ENCODE peak calls at places on chromosomes 12 and 14, in four cellular contexts. E is GM23338, Z is stomach, T is mesendoderm. B is an unnamed sample.

GRCh38 chr14:72060460-72060859 is 128.2 kb downstream of the RGS6 start:
- DNase-seq in E (no peak), Z (no peak), T (no peak), B (no peak)

GRCh38 chr14:100028990-100029677 is 36.1 kb upstream of the EVL start:
- DNase-seq in Z (no peak), E (peak; percentile 38), T (no peak), B (no peak)

GRCh38 chr12:126228936-126229335 is 1163.7 kb downstream of the AACS start:
- DNase-seq in T (no peak), E (no peak), Z (no peak), B (no peak)

GRCh38 chr12:93847517-93848452 is 170.6 kb downstream of the CRADD start:
- DNase-seq in T (no peak), Z (no peak), E (no peak), B (no peak)

GRCh38 chr12:102202556-102202955 is 4.9 kb upstream of the PMCH start:
- DNase-seq in E (no peak), Z (no peak), T (no peak), B (no peak)

GRCh38 chr14:75566321-75566720 is 12.1 kb upstream of the FLVCR2 start:
- DNase-seq in Z (no peak), T (no peak), E (no peak), B (no peak)

GRCh38 chr12:2212971-2213869 is 160.4 kb downstream of the CACNA1C start:
- DNase-seq in E (peak; percentile 55), Z (no peak), T (peak; percentile 87), B (peak; percentile 31)

GRCh38 chr12:122517877-122518276 is 8.9 kb downstream of the RSRC2 start:
- DNase-seq in T (no peak), Z (no peak), E (no peak), B (no peak)

GRCh38 chr12:124499873-124500231 is 67.6 kb downstream of the NCOR2 start:
- DNase-seq in E (no peak), T (no peak), Z (no peak), B (no peak)

GRCh38 chr12:53735556-53735955 is 8.3 kb upstream of the CALCOCO1 start:
- DNase-seq in Z (peak; percentile 85), T (no peak), E (no peak), B (no peak)

GRCh38 chr14:96683575-96684289 is 113.5 kb upstream of the VRK1 start:
- DNase-seq in E (no peak), Z (no peak), T (no peak), B (no peak)

GRCh38 chr12:31234955-31235867 is 90.7 kb downstream of the SINHCAF start:
- DNase-seq in Z (peak; percentile 56), T (peak; percentile 74), E (peak; percentile 74), B (peak; percentile 80)

GRCh38 chr14:104093366-104094055 is 8.0 kb downstream of the ASPG start:
- DNase-seq in Z (no peak), T (no peak), E (no peak), B (peak; percentile 61)

GRCh38 chr12:93514853-93515252 is 47.5 kb downstream of the MRPL42 start:
- DNase-seq in E (no peak), T (no peak), Z (no peak), B (no peak)

GRCh38 chr12:107092669-107093546 is 441 bp downstream of the CRY1 start:
- DNase-seq in T (peak; percentile 62), Z (peak; percentile 44), E (peak; percentile 64), B (peak; percentile 31)

GRCh38 chr14:76053576-76054369 is 68.2 kb downstream of the IFT43 start:
- DNase-seq in T (no peak), E (no peak), Z (no peak), B (no peak)

GRCh38 chr12:113625499-113625898 is 153.8 kb upstream of the LHX5 start:
- DNase-seq in Z (no peak), T (no peak), E (no peak), B (no peak)

GRCh38 chr12:110741371-110741770 is 1.3 kb downstream of the PPP1CC start:
- DNase-seq in Z (no peak), T (no peak), E (no peak), B (no peak)

GRCh38 chr12:95487024-95487423 is 13.1 kb downstream of the METAP2 start:
- DNase-seq in T (no peak), Z (no peak), E (no peak), B (no peak)

GRCh38 chr12:40271981-40272664 is 47.3 kb downstream of the LRRK2 start:
- DNase-seq in T (no peak), E (no peak), Z (no peak), B (no peak)

GRCh38 chr12:25236626-25237025 is 14.1 kb downstream of the KRAS start:
- DNase-seq in Z (no peak), E (no peak), T (no peak), B (no peak)

GRCh38 chr12:8953773-8954402 is 4.4 kb upstream of the M6PR start:
- DNase-seq in E (no peak), T (no peak), Z (no peak), B (no peak)

GRCh38 chr14:30440986-30441385 is 118.0 kb upstream of the G2E3 start:
- DNase-seq in Z (no peak), E (no peak), T (no peak), B (no peak)

GRCh38 chr12:12893438-12893837 is 2.1 kb downstream of the GPRC5A start:
- DNase-seq in E (no peak), Z (no peak), T (no peak), B (no peak)

GRCh38 chr12:12890815-12891645 is at the start of gene GPRC5A:
- DNase-seq in Z (peak; percentile 87), T (peak; percentile 95), E (peak; percentile 79), B (peak; percentile 84)

GRCh38 chr12:12890492-12890814 is 909 bp upstream of the GPRC5A start:
- DNase-seq in T (no peak), Z (peak; percentile 54), E (peak; percentile 34), B (peak; percentile 67)

GRCh38 chr12:12891646-12892355 is 439 bp downstream of the GPRC5A start:
- DNase-seq in E (no peak), T (no peak), Z (no peak), B (no peak)

DNA sequence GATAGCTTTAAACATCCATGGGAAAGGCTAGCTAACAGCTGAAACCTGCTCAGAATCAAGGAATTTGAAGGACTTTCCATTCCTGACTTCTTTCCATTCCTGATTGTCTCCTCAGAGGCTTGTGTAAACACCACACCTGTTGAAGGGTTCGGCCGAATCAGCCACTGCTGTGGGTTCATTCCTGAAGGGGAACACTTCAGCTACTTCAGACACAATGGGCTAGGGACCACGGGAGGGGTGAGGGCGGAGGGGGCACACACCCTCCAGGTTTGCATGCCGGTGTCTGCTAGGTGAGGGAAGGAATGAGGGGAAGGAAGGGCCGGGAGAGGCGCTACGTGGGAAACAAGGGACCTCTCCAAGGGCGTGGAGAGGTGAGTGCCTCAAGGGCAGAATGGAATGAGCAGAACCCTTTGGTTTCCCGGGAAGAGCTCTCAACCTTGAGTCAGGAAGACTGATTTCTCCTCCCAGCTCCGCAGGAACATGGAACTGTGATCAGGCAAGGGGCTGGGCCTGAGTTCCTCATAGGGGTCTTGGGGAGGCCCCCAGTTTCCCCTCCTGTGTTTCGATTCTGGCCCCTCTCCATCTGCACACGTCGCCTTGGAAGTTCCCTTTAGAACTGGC is 1.4 kb downstream of the GPRC5A start:
- DNase-seq in E (peak; percentile 33), T (peak; percentile 63), Z (no peak), B (no peak)
- H3K27ac ChIP-seq in E (no peak overlapping the region), T (no peak overlapping the region), Z (peak overlapping the region; percentile 94), B (no peak overlapping the region)

DNA sequence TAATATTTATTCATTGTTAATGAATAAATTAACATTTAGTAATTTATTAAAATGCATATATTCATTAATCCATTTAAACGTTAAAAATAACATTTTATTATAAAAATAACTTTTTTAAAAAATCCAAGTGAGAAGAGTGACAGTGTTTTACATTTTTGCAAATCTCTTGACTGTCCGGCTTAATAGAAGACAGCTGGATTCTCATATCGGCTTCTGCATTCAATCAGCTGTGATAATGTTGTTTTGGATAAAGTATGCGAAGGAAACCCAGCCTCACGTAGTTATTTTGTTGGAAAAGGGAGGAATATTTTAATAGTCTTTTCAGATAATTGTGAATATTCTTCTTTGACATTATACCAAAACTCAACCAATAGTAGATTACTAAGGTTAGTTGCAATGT is 276.6 kb downstream of the ZFP36L1 start:
- DNase-seq in Z (no peak), T (no peak), E (no peak), B (no peak)
- H3K27ac ChIP-seq in Z (no peak overlapping the region), T (no peak overlapping the region), E (no peak overlapping the region), B (no peak overlapping the region)

DNA sequence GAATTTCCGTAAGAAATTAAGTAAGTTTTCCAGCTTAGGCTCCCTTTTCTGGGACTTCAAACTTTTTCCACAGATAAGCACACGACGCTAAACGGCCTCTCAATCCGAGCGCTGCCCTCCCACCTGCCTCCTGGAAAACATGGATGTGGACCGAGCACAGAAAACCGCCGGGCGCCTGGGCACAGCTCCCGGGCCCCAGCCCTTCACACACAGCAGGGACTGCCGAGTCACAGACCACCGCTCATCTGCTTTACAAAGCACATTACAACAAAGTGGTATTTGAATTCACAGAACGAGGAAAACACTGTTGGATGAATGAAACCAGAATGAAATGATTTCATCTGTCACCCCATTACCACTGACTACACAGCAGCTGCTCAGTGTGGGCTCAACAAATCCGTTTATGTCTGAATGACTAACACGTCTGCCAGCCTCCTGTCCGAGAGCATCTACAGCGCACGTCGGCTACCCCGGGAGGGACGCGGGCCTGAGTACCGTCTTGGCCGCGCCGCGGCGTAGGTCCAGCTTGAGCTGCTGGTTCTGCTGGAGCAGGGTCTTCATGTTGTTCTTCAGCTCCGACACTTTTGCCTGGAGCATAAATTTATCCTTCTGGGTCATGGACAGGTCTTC is 13.1 kb upstream of the ANKLE2 start:
- DNase-seq in E (no peak), T (no peak), Z (no peak), B (no peak)
- H3K27ac ChIP-seq in E (no peak overlapping the region), T (no peak overlapping the region), Z (no peak overlapping the region), B (no peak overlapping the region)

DNA sequence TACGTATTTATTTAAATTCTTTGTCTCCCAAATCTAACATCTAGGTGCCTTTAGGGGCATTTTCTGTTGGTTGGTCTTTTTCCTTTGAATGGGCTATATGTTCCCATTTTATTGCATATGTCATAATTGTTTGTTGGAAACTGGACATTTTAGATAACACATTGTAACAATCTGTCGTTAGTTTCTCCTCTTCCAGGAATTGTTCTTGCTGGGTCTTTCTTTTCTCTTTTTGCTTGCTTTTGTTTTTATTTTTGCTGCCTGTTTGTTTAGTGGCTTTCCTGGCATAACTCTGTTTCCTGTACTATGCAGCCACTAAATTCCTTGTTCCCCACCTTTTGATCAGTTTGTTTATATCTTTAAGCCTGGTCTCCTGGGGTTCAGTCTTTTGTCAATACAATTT is 244.3 kb upstream of the RTL1 start:
- DNase-seq in Z (no peak), E (no peak), T (no peak), B (no peak)
- H3K27ac ChIP-seq in Z (no peak overlapping the region), E (no peak overlapping the region), T (no peak overlapping the region), B (no peak overlapping the region)

DNA sequence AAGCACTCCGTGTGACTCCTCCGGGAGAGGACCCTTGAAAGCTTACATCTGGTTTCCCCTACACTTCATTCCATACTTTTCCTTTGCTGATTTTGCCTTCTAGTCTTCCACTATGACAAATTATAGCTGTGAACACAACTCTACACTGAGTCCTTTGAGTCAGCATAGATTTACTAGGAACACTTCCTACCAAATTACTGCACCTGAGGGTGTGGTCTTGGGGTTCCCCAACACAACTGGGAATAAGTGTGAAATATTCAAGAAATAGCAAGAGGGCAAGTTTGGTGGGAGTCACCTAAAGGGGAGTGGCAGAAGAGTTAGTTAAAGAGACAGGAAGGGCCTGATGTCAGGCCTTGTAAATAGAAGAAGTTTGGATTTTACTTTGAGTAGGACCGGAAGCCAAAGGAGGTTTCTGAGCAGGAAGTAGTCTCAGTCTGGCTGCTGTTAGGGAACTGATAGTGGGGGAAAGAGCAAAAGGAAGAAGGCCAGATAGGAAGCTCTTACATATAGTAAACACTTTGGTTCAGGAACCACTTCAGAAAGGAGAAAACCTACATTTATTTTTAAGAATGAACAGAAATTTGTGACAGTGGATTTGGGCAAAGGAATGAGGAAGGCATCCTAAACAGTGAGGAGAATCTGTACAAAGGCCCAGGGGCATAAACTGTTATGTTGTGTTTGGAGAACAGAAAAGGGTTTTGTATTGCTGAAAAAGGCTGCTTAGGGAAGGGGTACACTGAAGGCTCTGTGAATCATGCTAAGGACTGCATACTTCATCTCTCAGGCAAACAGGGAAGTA is 14.3 kb downstream of the SEL1L start:
- DNase-seq in E (no peak), T (peak; percentile 42), Z (no peak), B (no peak)
- H3K27ac ChIP-seq in E (no peak overlapping the region), T (peak overlapping the region; percentile 57), Z (peak overlapping the region; percentile 81), B (no peak overlapping the region)